ENCODE peak calls at places on chromosome 4, in ten cellular contexts. One of them, this sample, is unnamed.

GRCh38 chr4:98932539-98932938 is 3.6 kb upstream of the EIF4E start:
- DNase-seq in activated CD4-positive, alpha-beta T cell treated with anti-CD3 and anti-CD28 coated beads, Interleukin-2, amount 50 U/mL, for 4 hours: no peak
- DNase-seq in stimulated activated CD4-positive, alpha-beta T cell treated with anti-CD3 and anti-CD28 coated beads, Interleukin-1b, Interleukin-23, amount 100 ng/mL, for 4 hours: no peak
- DNase-seq in psoas muscle: no peak
- DNase-seq in AG08395: no peak
- DNase-seq in RPMI8226: no peak
- DNase-seq in ecto neural progenitor cell: no peak
- DNase-seq in HepG2: no peak
- DNase-seq in CD8-positive, alpha-beta memory T cell: no peak
- DNase-seq in dorsolateral prefrontal cortex: no peak
- DNase-seq in this sample: no peak

GRCh38 chr4:102037566-102037965 is 247.0 kb downstream of the BANK1 start:
- DNase-seq in HepG2: no peak
- DNase-seq in dorsolateral prefrontal cortex: no peak
- DNase-seq in activated CD4-positive, alpha-beta T cell treated with anti-CD3 and anti-CD28 coated beads, Interleukin-2, amount 50 U/mL, for 4 hours: no peak
- DNase-seq in ecto neural progenitor cell: no peak
- DNase-seq in stimulated activated CD4-positive, alpha-beta T cell treated with anti-CD3 and anti-CD28 coated beads, Interleukin-1b, Interleukin-23, amount 100 ng/mL, for 4 hours: no peak
- DNase-seq in CD8-positive, alpha-beta memory T cell: no peak
- DNase-seq in psoas muscle: no peak
- DNase-seq in RPMI8226: no peak
- DNase-seq in AG08395: no peak
- DNase-seq in this sample: no peak

GRCh38 chr4:186761281-186761897 is 37.7 kb upstream of the FAT1 start:
- DNase-seq in AG08395: no peak
- DNase-seq in RPMI8226: no peak
- DNase-seq in activated CD4-positive, alpha-beta T cell treated with anti-CD3 and anti-CD28 coated beads, Interleukin-2, amount 50 U/mL, for 4 hours: no peak
- DNase-seq in ecto neural progenitor cell: no peak
- DNase-seq in CD8-positive, alpha-beta memory T cell: no peak
- DNase-seq in HepG2: no peak
- DNase-seq in stimulated activated CD4-positive, alpha-beta T cell treated with anti-CD3 and anti-CD28 coated beads, Interleukin-1b, Interleukin-23, amount 100 ng/mL, for 4 hours: no peak
- DNase-seq in dorsolateral prefrontal cortex: no peak
- DNase-seq in psoas muscle: no peak
- DNase-seq in this sample: no peak

GRCh38 chr4:70778888-70779422 is 57.2 kb downstream of the RUFY3 start:
- DNase-seq in stimulated activated CD4-positive, alpha-beta T cell treated with anti-CD3 and anti-CD28 coated beads, Interleukin-1b, Interleukin-23, amount 100 ng/mL, for 4 hours: no peak
- DNase-seq in psoas muscle: no peak
- DNase-seq in AG08395: no peak
- DNase-seq in ecto neural progenitor cell: no peak
- DNase-seq in CD8-positive, alpha-beta memory T cell: no peak
- DNase-seq in activated CD4-positive, alpha-beta T cell treated with anti-CD3 and anti-CD28 coated beads, Interleukin-2, amount 50 U/mL, for 4 hours: no peak
- DNase-seq in HepG2: no peak
- DNase-seq in RPMI8226: no peak
- DNase-seq in dorsolateral prefrontal cortex: no peak
- DNase-seq in this sample: no peak

GRCh38 chr4:183772361-183772760 is 113.3 kb downstream of the TRAPPC11 start:
- DNase-seq in HepG2: no peak
- DNase-seq in psoas muscle: no peak
- DNase-seq in RPMI8226: no peak
- DNase-seq in CD8-positive, alpha-beta memory T cell: no peak
- DNase-seq in stimulated activated CD4-positive, alpha-beta T cell treated with anti-CD3 and anti-CD28 coated beads, Interleukin-1b, Interleukin-23, amount 100 ng/mL, for 4 hours: no peak
- DNase-seq in ecto neural progenitor cell: no peak
- DNase-seq in activated CD4-positive, alpha-beta T cell treated with anti-CD3 and anti-CD28 coated beads, Interleukin-2, amount 50 U/mL, for 4 hours: no peak
- DNase-seq in AG08395: no peak
- DNase-seq in dorsolateral prefrontal cortex: no peak
- DNase-seq in this sample: no peak

GRCh38 chr4:82543131-82543530 is 18.7 kb downstream of the TMEM150C start:
- DNase-seq in activated CD4-positive, alpha-beta T cell treated with anti-CD3 and anti-CD28 coated beads, Interleukin-2, amount 50 U/mL, for 4 hours: no peak
- DNase-seq in dorsolateral prefrontal cortex: no peak
- DNase-seq in psoas muscle: no peak
- DNase-seq in HepG2: no peak
- DNase-seq in ecto neural progenitor cell: no peak
- DNase-seq in CD8-positive, alpha-beta memory T cell: no peak
- DNase-seq in RPMI8226: no peak
- DNase-seq in stimulated activated CD4-positive, alpha-beta T cell treated with anti-CD3 and anti-CD28 coated beads, Interleukin-1b, Interleukin-23, amount 100 ng/mL, for 4 hours: no peak
- DNase-seq in AG08395: no peak
- DNase-seq in this sample: no peak

GRCh38 chr4:71293705-71294104 is 45.1 kb upstream of the SLC4A4 start:
- DNase-seq in psoas muscle: no peak
- DNase-seq in ecto neural progenitor cell: no peak
- DNase-seq in CD8-positive, alpha-beta memory T cell: no peak
- DNase-seq in dorsolateral prefrontal cortex: no peak
- DNase-seq in stimulated activated CD4-positive, alpha-beta T cell treated with anti-CD3 and anti-CD28 coated beads, Interleukin-1b, Interleukin-23, amount 100 ng/mL, for 4 hours: no peak
- DNase-seq in RPMI8226: no peak
- DNase-seq in activated CD4-positive, alpha-beta T cell treated with anti-CD3 and anti-CD28 coated beads, Interleukin-2, amount 50 U/mL, for 4 hours: no peak
- DNase-seq in AG08395: no peak
- DNase-seq in HepG2: no peak
- DNase-seq in this sample: no peak

GRCh38 chr4:20109395-20109794 is 142.3 kb upstream of the SLIT2 start:
- DNase-seq in activated CD4-positive, alpha-beta T cell treated with anti-CD3 and anti-CD28 coated beads, Interleukin-2, amount 50 U/mL, for 4 hours: no peak
- DNase-seq in AG08395: no peak
- DNase-seq in stimulated activated CD4-positive, alpha-beta T cell treated with anti-CD3 and anti-CD28 coated beads, Interleukin-1b, Interleukin-23, amount 100 ng/mL, for 4 hours: no peak
- DNase-seq in ecto neural progenitor cell: no peak
- DNase-seq in CD8-positive, alpha-beta memory T cell: no peak
- DNase-seq in dorsolateral prefrontal cortex: no peak
- DNase-seq in HepG2: no peak
- DNase-seq in psoas muscle: no peak
- DNase-seq in RPMI8226: no peak
- DNase-seq in this sample: no peak

GRCh38 chr4:154018659-154019058 is 229.8 kb upstream of the SFRP2 start:
- DNase-seq in CD8-positive, alpha-beta memory T cell: no peak
- DNase-seq in stimulated activated CD4-positive, alpha-beta T cell treated with anti-CD3 and anti-CD28 coated beads, Interleukin-1b, Interleukin-23, amount 100 ng/mL, for 4 hours: peak
- DNase-seq in HepG2: no peak
- DNase-seq in activated CD4-positive, alpha-beta T cell treated with anti-CD3 and anti-CD28 coated beads, Interleukin-2, amount 50 U/mL, for 4 hours: no peak
- DNase-seq in ecto neural progenitor cell: peak
- DNase-seq in dorsolateral prefrontal cortex: no peak
- DNase-seq in AG08395: no peak
- DNase-seq in RPMI8226: peak
- DNase-seq in psoas muscle: no peak
- DNase-seq in this sample: no peak

GRCh38 chr4:176210579-176211296 is 15.4 kb upstream of the SPATA4 start:
- DNase-seq in RPMI8226: no peak
- DNase-seq in HepG2: no peak
- DNase-seq in stimulated activated CD4-positive, alpha-beta T cell treated with anti-CD3 and anti-CD28 coated beads, Interleukin-1b, Interleukin-23, amount 100 ng/mL, for 4 hours: no peak
- DNase-seq in AG08395: no peak
- DNase-seq in ecto neural progenitor cell: no peak
- DNase-seq in CD8-positive, alpha-beta memory T cell: no peak
- DNase-seq in activated CD4-positive, alpha-beta T cell treated with anti-CD3 and anti-CD28 coated beads, Interleukin-2, amount 50 U/mL, for 4 hours: no peak
- DNase-seq in dorsolateral prefrontal cortex: no peak
- DNase-seq in psoas muscle: no peak
- DNase-seq in this sample: no peak

GRCh38 chr4:71609651-71610050 is 174.2 kb downstream of the GC start:
- DNase-seq in AG08395: no peak
- DNase-seq in RPMI8226: no peak
- DNase-seq in dorsolateral prefrontal cortex: no peak
- DNase-seq in activated CD4-positive, alpha-beta T cell treated with anti-CD3 and anti-CD28 coated beads, Interleukin-2, amount 50 U/mL, for 4 hours: no peak
- DNase-seq in CD8-positive, alpha-beta memory T cell: no peak
- DNase-seq in HepG2: no peak
- DNase-seq in ecto neural progenitor cell: no peak
- DNase-seq in psoas muscle: no peak
- DNase-seq in stimulated activated CD4-positive, alpha-beta T cell treated with anti-CD3 and anti-CD28 coated beads, Interleukin-1b, Interleukin-23, amount 100 ng/mL, for 4 hours: no peak
- DNase-seq in this sample: no peak

GRCh38 chr4:174490356-174490969 is 31.8 kb downstream of the HPGD start:
- DNase-seq in psoas muscle: no peak
- DNase-seq in activated CD4-positive, alpha-beta T cell treated with anti-CD3 and anti-CD28 coated beads, Interleukin-2, amount 50 U/mL, for 4 hours: no peak
- DNase-seq in ecto neural progenitor cell: no peak
- DNase-seq in dorsolateral prefrontal cortex: no peak
- DNase-seq in stimulated activated CD4-positive, alpha-beta T cell treated with anti-CD3 and anti-CD28 coated beads, Interleukin-1b, Interleukin-23, amount 100 ng/mL, for 4 hours: no peak
- DNase-seq in CD8-positive, alpha-beta memory T cell: no peak
- DNase-seq in AG08395: no peak
- DNase-seq in HepG2: no peak
- DNase-seq in RPMI8226: no peak
- DNase-seq in this sample: no peak

GRCh38 chr4:8188743-8189550 is 10.1 kb upstream of the SH3TC1 start:
- DNase-seq in psoas muscle: peak
- DNase-seq in CD8-positive, alpha-beta memory T cell: no peak
- DNase-seq in RPMI8226: no peak
- DNase-seq in dorsolateral prefrontal cortex: no peak
- DNase-seq in stimulated activated CD4-positive, alpha-beta T cell treated with anti-CD3 and anti-CD28 coated beads, Interleukin-1b, Interleukin-23, amount 100 ng/mL, for 4 hours: no peak
- DNase-seq in HepG2: no peak
- DNase-seq in ecto neural progenitor cell: no peak
- DNase-seq in AG08395: no peak
- DNase-seq in activated CD4-positive, alpha-beta T cell treated with anti-CD3 and anti-CD28 coated beads, Interleukin-2, amount 50 U/mL, for 4 hours: no peak
- DNase-seq in this sample: no peak

GRCh38 chr4:121270384-121270783 is 106.3 kb upstream of the TNIP3 start:
- DNase-seq in psoas muscle: no peak
- DNase-seq in ecto neural progenitor cell: no peak
- DNase-seq in CD8-positive, alpha-beta memory T cell: no peak
- DNase-seq in activated CD4-positive, alpha-beta T cell treated with anti-CD3 and anti-CD28 coated beads, Interleukin-2, amount 50 U/mL, for 4 hours: no peak
- DNase-seq in RPMI8226: peak
- DNase-seq in dorsolateral prefrontal cortex: no peak
- DNase-seq in stimulated activated CD4-positive, alpha-beta T cell treated with anti-CD3 and anti-CD28 coated beads, Interleukin-1b, Interleukin-23, amount 100 ng/mL, for 4 hours: no peak
- DNase-seq in HepG2: no peak
- DNase-seq in AG08395: no peak
- DNase-seq in this sample: no peak

GRCh38 chr4:177403746-177404145 is 38.5 kb downstream of the AGA start:
- DNase-seq in RPMI8226: no peak
- DNase-seq in dorsolateral prefrontal cortex: no peak
- DNase-seq in activated CD4-positive, alpha-beta T cell treated with anti-CD3 and anti-CD28 coated beads, Interleukin-2, amount 50 U/mL, for 4 hours: no peak
- DNase-seq in psoas muscle: no peak
- DNase-seq in stimulated activated CD4-positive, alpha-beta T cell treated with anti-CD3 and anti-CD28 coated beads, Interleukin-1b, Interleukin-23, amount 100 ng/mL, for 4 hours: no peak
- DNase-seq in ecto neural progenitor cell: no peak
- DNase-seq in HepG2: no peak
- DNase-seq in AG08395: no peak
- DNase-seq in CD8-positive, alpha-beta memory T cell: no peak
- DNase-seq in this sample: no peak

GRCh38 chr4:27181672-27182071 is 321.0 kb downstream of the STIM2 start:
- DNase-seq in CD8-positive, alpha-beta memory T cell: no peak
- DNase-seq in stimulated activated CD4-positive, alpha-beta T cell treated with anti-CD3 and anti-CD28 coated beads, Interleukin-1b, Interleukin-23, amount 100 ng/mL, for 4 hours: no peak
- DNase-seq in activated CD4-positive, alpha-beta T cell treated with anti-CD3 and anti-CD28 coated beads, Interleukin-2, amount 50 U/mL, for 4 hours: no peak
- DNase-seq in ecto neural progenitor cell: no peak
- DNase-seq in dorsolateral prefrontal cortex: no peak
- DNase-seq in HepG2: no peak
- DNase-seq in RPMI8226: no peak
- DNase-seq in AG08395: no peak
- DNase-seq in psoas muscle: no peak
- DNase-seq in this sample: no peak

GRCh38 chr4:71932941-71933340 is 98.9 kb upstream of the NPFFR2 start:
- DNase-seq in CD8-positive, alpha-beta memory T cell: no peak
- DNase-seq in ecto neural progenitor cell: no peak
- DNase-seq in RPMI8226: no peak
- DNase-seq in AG08395: no peak
- DNase-seq in activated CD4-positive, alpha-beta T cell treated with anti-CD3 and anti-CD28 coated beads, Interleukin-2, amount 50 U/mL, for 4 hours: no peak
- DNase-seq in HepG2: no peak
- DNase-seq in stimulated activated CD4-positive, alpha-beta T cell treated with anti-CD3 and anti-CD28 coated beads, Interleukin-1b, Interleukin-23, amount 100 ng/mL, for 4 hours: no peak
- DNase-seq in dorsolateral prefrontal cortex: no peak
- DNase-seq in psoas muscle: no peak
- DNase-seq in this sample: no peak

GRCh38 chr4:53150631-53151488 is 215.0 kb downstream of the SCFD2 start:
- DNase-seq in AG08395: no peak
- DNase-seq in activated CD4-positive, alpha-beta T cell treated with anti-CD3 and anti-CD28 coated beads, Interleukin-2, amount 50 U/mL, for 4 hours: no peak
- DNase-seq in stimulated activated CD4-positive, alpha-beta T cell treated with anti-CD3 and anti-CD28 coated beads, Interleukin-1b, Interleukin-23, amount 100 ng/mL, for 4 hours: no peak
- DNase-seq in RPMI8226: no peak
- DNase-seq in psoas muscle: no peak
- DNase-seq in CD8-positive, alpha-beta memory T cell: no peak
- DNase-seq in ecto neural progenitor cell: no peak
- DNase-seq in dorsolateral prefrontal cortex: no peak
- DNase-seq in HepG2: no peak
- DNase-seq in this sample: no peak

GRCh38 chr4:2482693-2483092 is 13.8 kb downstream of the RNF4 start:
- DNase-seq in activated CD4-positive, alpha-beta T cell treated with anti-CD3 and anti-CD28 coated beads, Interleukin-2, amount 50 U/mL, for 4 hours: no peak
- DNase-seq in HepG2: peak
- DNase-seq in ecto neural progenitor cell: no peak
- DNase-seq in RPMI8226: peak
- DNase-seq in stimulated activated CD4-positive, alpha-beta T cell treated with anti-CD3 and anti-CD28 coated beads, Interleukin-1b, Interleukin-23, amount 100 ng/mL, for 4 hours: no peak
- DNase-seq in dorsolateral prefrontal cortex: peak
- DNase-seq in psoas muscle: peak
- DNase-seq in CD8-positive, alpha-beta memory T cell: no peak
- DNase-seq in AG08395: peak
- DNase-seq in this sample: no peak

GRCh38 chr4:10099521-10100325 is 16.9 kb downstream of the WDR1 start:
- DNase-seq in RPMI8226: no peak
- DNase-seq in activated CD4-positive, alpha-beta T cell treated with anti-CD3 and anti-CD28 coated beads, Interleukin-2, amount 50 U/mL, for 4 hours: peak
- DNase-seq in psoas muscle: no peak
- DNase-seq in HepG2: no peak
- DNase-seq in AG08395: no peak
- DNase-seq in ecto neural progenitor cell: no peak
- DNase-seq in stimulated activated CD4-positive, alpha-beta T cell treated with anti-CD3 and anti-CD28 coated beads, Interleukin-1b, Interleukin-23, amount 100 ng/mL, for 4 hours: peak
- DNase-seq in CD8-positive, alpha-beta memory T cell: peak
- DNase-seq in dorsolateral prefrontal cortex: no peak
- DNase-seq in this sample: peak

GRCh38 chr4:8916251-8916913 is 44.7 kb upstream of the HMX1 start:
- DNase-seq in dorsolateral prefrontal cortex: no peak
- DNase-seq in ecto neural progenitor cell: no peak
- DNase-seq in psoas muscle: peak
- DNase-seq in HepG2: no peak
- DNase-seq in activated CD4-positive, alpha-beta T cell treated with anti-CD3 and anti-CD28 coated beads, Interleukin-2, amount 50 U/mL, for 4 hours: no peak
- DNase-seq in stimulated activated CD4-positive, alpha-beta T cell treated with anti-CD3 and anti-CD28 coated beads, Interleukin-1b, Interleukin-23, amount 100 ng/mL, for 4 hours: no peak
- DNase-seq in RPMI8226: no peak
- DNase-seq in AG08395: no peak
- DNase-seq in CD8-positive, alpha-beta memory T cell: no peak
- DNase-seq in this sample: no peak

GRCh38 chr4:140764785-140765392 is 8.7 kb upstream of the TBC1D9 start:
- DNase-seq in AG08395: no peak
- DNase-seq in dorsolateral prefrontal cortex: no peak
- DNase-seq in RPMI8226: no peak
- DNase-seq in activated CD4-positive, alpha-beta T cell treated with anti-CD3 and anti-CD28 coated beads, Interleukin-2, amount 50 U/mL, for 4 hours: no peak
- DNase-seq in HepG2: no peak
- DNase-seq in ecto neural progenitor cell: no peak
- DNase-seq in CD8-positive, alpha-beta memory T cell: no peak
- DNase-seq in psoas muscle: no peak
- DNase-seq in stimulated activated CD4-positive, alpha-beta T cell treated with anti-CD3 and anti-CD28 coated beads, Interleukin-1b, Interleukin-23, amount 100 ng/mL, for 4 hours: no peak
- DNase-seq in this sample: no peak

GRCh38 chr4:24395937-24396336 is 188.4 kb downstream of the DHX15 start:
- DNase-seq in RPMI8226: no peak
- DNase-seq in activated CD4-positive, alpha-beta T cell treated with anti-CD3 and anti-CD28 coated beads, Interleukin-2, amount 50 U/mL, for 4 hours: no peak
- DNase-seq in ecto neural progenitor cell: no peak
- DNase-seq in CD8-positive, alpha-beta memory T cell: no peak
- DNase-seq in dorsolateral prefrontal cortex: no peak
- DNase-seq in AG08395: no peak
- DNase-seq in HepG2: no peak
- DNase-seq in stimulated activated CD4-positive, alpha-beta T cell treated with anti-CD3 and anti-CD28 coated beads, Interleukin-1b, Interleukin-23, amount 100 ng/mL, for 4 hours: no peak
- DNase-seq in psoas muscle: no peak
- DNase-seq in this sample: no peak

GRCh38 chr4:123599920-123600394 is 203.4 kb downstream of the SPRY1 start:
- DNase-seq in activated CD4-positive, alpha-beta T cell treated with anti-CD3 and anti-CD28 coated beads, Interleukin-2, amount 50 U/mL, for 4 hours: peak
- DNase-seq in dorsolateral prefrontal cortex: peak
- DNase-seq in HepG2: peak
- DNase-seq in RPMI8226: no peak
- DNase-seq in AG08395: peak
- DNase-seq in psoas muscle: peak
- DNase-seq in stimulated activated CD4-positive, alpha-beta T cell treated with anti-CD3 and anti-CD28 coated beads, Interleukin-1b, Interleukin-23, amount 100 ng/mL, for 4 hours: peak
- DNase-seq in ecto neural progenitor cell: no peak
- DNase-seq in CD8-positive, alpha-beta memory T cell: peak
- DNase-seq in this sample: peak

GRCh38 chr4:127601029-127601428 is 31.7 kb upstream of the INTU start:
- DNase-seq in RPMI8226: no peak
- DNase-seq in dorsolateral prefrontal cortex: no peak
- DNase-seq in psoas muscle: no peak
- DNase-seq in ecto neural progenitor cell: no peak
- DNase-seq in HepG2: no peak
- DNase-seq in stimulated activated CD4-positive, alpha-beta T cell treated with anti-CD3 and anti-CD28 coated beads, Interleukin-1b, Interleukin-23, amount 100 ng/mL, for 4 hours: no peak
- DNase-seq in AG08395: peak
- DNase-seq in CD8-positive, alpha-beta memory T cell: no peak
- DNase-seq in activated CD4-positive, alpha-beta T cell treated with anti-CD3 and anti-CD28 coated beads, Interleukin-2, amount 50 U/mL, for 4 hours: no peak
- DNase-seq in this sample: no peak

GRCh38 chr4:8657381-8657776 is 64.8 kb downstream of the CPZ start:
- DNase-seq in AG08395: no peak
- DNase-seq in CD8-positive, alpha-beta memory T cell: no peak
- DNase-seq in HepG2: no peak
- DNase-seq in dorsolateral prefrontal cortex: no peak
- DNase-seq in activated CD4-positive, alpha-beta T cell treated with anti-CD3 and anti-CD28 coated beads, Interleukin-2, amount 50 U/mL, for 4 hours: no peak
- DNase-seq in ecto neural progenitor cell: peak
- DNase-seq in stimulated activated CD4-positive, alpha-beta T cell treated with anti-CD3 and anti-CD28 coated beads, Interleukin-1b, Interleukin-23, amount 100 ng/mL, for 4 hours: no peak
- DNase-seq in psoas muscle: no peak
- DNase-seq in RPMI8226: no peak
- DNase-seq in this sample: no peak

GRCh38 chr4:84493092-84493850 is 5.8 kb downstream of the NKX6-1 start:
- DNase-seq in HepG2: no peak
- DNase-seq in stimulated activated CD4-positive, alpha-beta T cell treated with anti-CD3 and anti-CD28 coated beads, Interleukin-1b, Interleukin-23, amount 100 ng/mL, for 4 hours: no peak
- DNase-seq in AG08395: no peak
- DNase-seq in RPMI8226: peak
- DNase-seq in ecto neural progenitor cell: peak
- DNase-seq in CD8-positive, alpha-beta memory T cell: no peak
- DNase-seq in psoas muscle: peak
- DNase-seq in dorsolateral prefrontal cortex: no peak
- DNase-seq in activated CD4-positive, alpha-beta T cell treated with anti-CD3 and anti-CD28 coated beads, Interleukin-2, amount 50 U/mL, for 4 hours: no peak
- DNase-seq in this sample: no peak

GRCh38 chr4:3257125-3257690 is 8.2 kb downstream of the MSANTD1 start:
- DNase-seq in RPMI8226: peak
- DNase-seq in AG08395: no peak
- DNase-seq in dorsolateral prefrontal cortex: no peak
- DNase-seq in psoas muscle: peak
- DNase-seq in stimulated activated CD4-positive, alpha-beta T cell treated with anti-CD3 and anti-CD28 coated beads, Interleukin-1b, Interleukin-23, amount 100 ng/mL, for 4 hours: no peak
- DNase-seq in HepG2: no peak
- DNase-seq in activated CD4-positive, alpha-beta T cell treated with anti-CD3 and anti-CD28 coated beads, Interleukin-2, amount 50 U/mL, for 4 hours: no peak
- DNase-seq in ecto neural progenitor cell: no peak
- DNase-seq in CD8-positive, alpha-beta memory T cell: no peak
- DNase-seq in this sample: no peak